ENCODE peak calls at places on chromosomes 13 and 19, in four cellular contexts. X is HepG2, G is H1, U is K562. Q is an unnamed sample.

GRCh38 chr19:47356900-47357299 is 7.8 kb downstream of the DHX34 start:
- DNase-seq in X (no peak), G (no peak), U (no peak), Q (no peak)

GRCh38 chr19:10603873-10604459 is 16.9 kb upstream of the AP1M2 start:
- DNase-seq in X (no peak), G (no peak), U (no peak), Q (no peak)

GRCh38 chr19:50921391-50922315 is 10.5 kb upstream of the KLK4 start:
- DNase-seq in X (no peak), G (no peak), U (no peak), Q (peak; percentile 31)

GRCh38 chr13:27806744-27807387 is 14.6 kb downstream of the GSX1 start:
- DNase-seq in X (no peak), G (no peak), U (no peak), Q (no peak)

GRCh38 chr13:28513745-28514144 is 18.8 kb upstream of the FLT1 start:
- DNase-seq in X (no peak), G (no peak), U (no peak), Q (no peak)

GRCh38 chr19:38842439-38843174 is 7.2 kb downstream of the HNRNPL start:
- DNase-seq in X (no peak), G (no peak), U (no peak), Q (peak; percentile 23)

GRCh38 chr19:38523319-38523718 is 89.8 kb downstream of the RYR1 start:
- DNase-seq in X (no peak), G (no peak), U (no peak), Q (no peak)

GRCh38 chr19:4660993-4661392 is 9.1 kb downstream of the MYDGF start:
- DNase-seq in X (no peak), G (no peak), U (no peak), Q (no peak)

GRCh38 chr13:109803822-109804221 is 17.4 kb upstream of the IRS2 start:
- DNase-seq in X (peak; percentile 20), G (no peak), U (no peak), Q (no peak)

GRCh38 chr19:32458500-32459123 is 53.0 kb downstream of the DPY19L3 start:
- DNase-seq in X (no peak), G (no peak), U (no peak), Q (no peak)

GRCh38 chr19:1295169-1296012 is 9.7 kb downstream of the EFNA2 start:
- DNase-seq in X (no peak), G (no peak), U (peak; percentile 63), Q (no peak)

GRCh38 chr13:76879211-76879875 is 6.9 kb downstream of the KCTD12 start:
- DNase-seq in X (no peak), G (no peak), U (no peak), Q (no peak)

GRCh38 chr19:5563008-5563431 is 4.7 kb downstream of the TINCR start:
- DNase-seq in X (no peak), G (no peak), U (no peak), Q (peak; percentile 24)

GRCh38 chr13:50842711-50843255 is 709 bp downstream of the DLEU7 start:
- DNase-seq in X (no peak), G (no peak), U (no peak), Q (no peak)

GRCh38 chr19:31349160-31349881 is at the start of gene TSHZ3:
- DNase-seq in X (no peak), G (no peak), U (peak; percentile 24), Q (peak; percentile 43)

GRCh38 chr13:25574437-25575426 is 203.0 kb downstream of the ATP8A2 start:
- DNase-seq in X (peak; percentile 74), G (peak; percentile 80), U (peak; percentile 79), Q (peak; percentile 25)

GRCh38 chr19:291561-292280 is 518 bp upstream of the PLPP2 start:
- DNase-seq in X (no peak), G (no peak), U (no peak), Q (peak; percentile 29)

GRCh38 chr13:103030776-103031175 is 35.4 kb downstream of the SLC10A2 start:
- DNase-seq in X (no peak), G (no peak), U (no peak), Q (no peak)

GRCh38 chr13:29594710-29595379 is 643 bp downstream of the SLC7A1 start:
- DNase-seq in X (no peak), G (no peak), U (peak; percentile 55), Q (peak; percentile 15)

GRCh38 chr13:98798849-98799645 is 46.6 kb upstream of the SLC15A1 start:
- DNase-seq in X (peak; percentile 8), G (no peak), U (no peak), Q (no peak)

GRCh38 chr13:81487151-81487550 is 1146.2 kb upstream of the SPRY2 start:
- DNase-seq in X (peak; percentile 24), G (peak; percentile 15), U (peak; percentile 14), Q (no peak)

GRCh38 chr19:41771410-41771809 is 16.1 kb downstream of the CEACAM6 start:
- DNase-seq in X (no peak), G (no peak), U (no peak), Q (no peak)

GRCh38 chr19:399370-399769 is 9.6 kb downstream of the C2CD4C start:
- DNase-seq in X (no peak), G (no peak), U (no peak), Q (no peak)

GRCh38 chr19:2962018-2962670 is 15.2 kb upstream of the TLE6 start:
- DNase-seq in X (peak; percentile 70), G (no peak), U (peak; percentile 81), Q (peak; percentile 66)

GRCh38 chr13:41939403-41939802 is 21.5 kb downstream of the VWA8 start:
- DNase-seq in X (no peak), G (no peak), U (no peak), Q (no peak)

GRCh38 chr19:52658595-52658994 is 20.4 kb upstream of the ZNF83 start:
- DNase-seq in X (peak; percentile 56), G (no peak), U (no peak), Q (no peak)

GRCh38 chr19:57572415-57572947 is 6.2 kb downstream of the ZNF416 start:
- DNase-seq in X (no peak), G (no peak), U (no peak), Q (no peak)

GRCh38 chr19:11849264-11849615 is 714 bp downstream of the ZNF439 start:
- DNase-seq in X (no peak), G (no peak), U (no peak), Q (no peak)

GRCh38 chr19:35033067-35034004 is 3.1 kb downstream of the SCN1B start:
- DNase-seq in X (no peak), G (no peak), U (no peak), Q (no peak)

GRCh38 chr19:482186-483041 is 13.9 kb upstream of the MADCAM1 start:
- DNase-seq in X (no peak), G (no peak), U (peak; percentile 6), Q (no peak)

DNA sequence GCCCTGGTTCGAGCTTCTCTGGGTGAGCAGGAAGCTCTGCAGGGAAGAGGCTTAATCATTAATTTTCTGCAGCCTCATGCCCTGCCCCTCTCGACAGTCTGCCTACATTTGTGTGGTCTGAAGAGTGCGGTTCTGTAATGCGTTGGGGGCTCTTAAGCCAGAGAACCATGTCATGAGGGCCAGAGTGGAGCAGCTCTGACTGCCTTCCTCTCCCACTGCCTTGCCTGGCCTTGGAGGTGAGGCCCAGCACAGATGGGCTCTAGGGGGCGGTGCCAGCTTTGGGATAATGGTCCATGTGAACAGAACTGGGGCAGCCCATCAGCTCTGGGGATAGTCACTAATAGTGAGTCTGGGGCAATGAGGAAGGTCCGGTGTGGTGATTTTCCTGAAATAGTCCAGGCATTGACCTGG is 5.7 kb downstream of the FGF9 start:
- DNase-seq in X (no peak), G (no peak), U (peak; percentile 10), Q (no peak)
- TF ChIP-seq MAFK in X (no peak), G (no peak), U (no peak), Q (no peak)

GRCh38 chr19:8069116-8069973 is 16.8 kb downstream of the CCL25 start:
- DNase-seq in X (no peak), G (peak; percentile 53), U (peak; percentile 71), Q (peak; percentile 45)
- TF ChIP-seq HDAC2 in X (no peak), G (no peak), U (no peak), Q (no peak)

GRCh38 chr19:44552324-44552723 is 22.8 kb upstream of the CEACAM20 start:
- DNase-seq in X (peak; percentile 47), G (peak; percentile 70), U (peak; percentile 78), Q (peak; percentile 81)
- TF ChIP-seq CTCF in X (peak; percentile 79), G (peak; percentile 99), U (peak; percentile 87), Q (peak; percentile 35)

DNA sequence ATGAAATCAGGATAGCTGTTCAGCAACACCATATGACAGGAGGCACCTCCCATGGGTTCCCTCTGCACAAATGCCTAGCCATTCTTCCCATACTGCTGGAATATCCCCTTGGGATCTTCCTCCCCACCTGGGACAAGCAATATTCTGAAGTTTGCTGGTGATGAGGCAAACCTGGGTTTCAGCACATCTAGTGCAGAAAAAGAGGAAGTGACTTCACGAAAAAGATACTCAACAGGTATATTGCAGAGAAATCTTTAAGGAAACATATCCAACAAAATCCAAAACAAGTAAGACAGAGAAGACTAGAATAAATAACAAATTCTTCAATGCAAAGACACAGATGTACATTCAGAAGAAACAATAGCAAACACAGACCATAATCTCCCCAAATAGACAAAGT is 1497.0 kb downstream of the PCDH9 start:
- DNase-seq in X (no peak), G (no peak), U (no peak), Q (no peak)
- TF ChIP-seq MAFK in X (no peak), G (no peak), U (no peak), Q (no peak)

GRCh38 chr13:22561581-22561980 is 619.2 kb upstream of the SGCG start:
- DNase-seq in X (no peak), G (no peak), U (no peak), Q (no peak)
- TF ChIP-seq HDAC2 in X (no peak), G (no peak), U (no peak), Q (no peak)

GRCh38 chr13:94599877-94600276 is 1.8 kb upstream of the GPR180 start:
- DNase-seq in X (peak; percentile 60), G (no peak), U (no peak), Q (no peak)

GRCh38 chr13:94601446-94602431 is at the start of gene GPR180:
- DNase-seq in X (no peak), G (peak; percentile 99), U (peak; percentile 97), Q (peak; percentile 94)

GRCh38 chr13:94607056-94607455 is 5.4 kb downstream of the GPR180 start:
- DNase-seq in X (no peak), G (no peak), U (no peak), Q (no peak)

GRCh38 chr13:94598281-94598680 is 2.3 kb upstream of the TGDS start:
- DNase-seq in X (no peak), G (no peak), U (no peak), Q (no peak)

GRCh38 chr13:94602467-94602866 is 810 bp downstream of the GPR180 start:
- DNase-seq in X (no peak), G (no peak), U (no peak), Q (no peak)
- TF ChIP-seq CTCF in X (no peak), G (no peak), U (no peak), Q (no peak)